ENCODE peak calls at places on chromosomes 4 and X, in six cellular contexts. A is fibroblast of lung, U is colonic mucosa, M is mammary epithelial cell, R is right cardiac atrium, T is uterus. G is an unnamed sample.

GRCh38 chr4:122341906-122342305 is 36.9 kb upstream of the ADAD1 start:
- DNase-seq in A (peak; percentile 58), U (no peak), M (peak; percentile 78), R (no peak), T (no peak), G (peak; percentile 59)

GRCh38 chr4:48375651-48376291 is 34.4 kb downstream of the SLAIN2 start:
- DNase-seq in A (peak; percentile 96), U (peak; percentile 78), M (peak; percentile 83), R (no peak), T (no peak), G (no peak)

GRCh38 chrX:106955004-106955772 is 35.0 kb downstream of the CLDN2 start:
- DNase-seq in A (peak; percentile 4), U (no peak), M (peak; percentile 35), R (no peak), T (no peak), G (no peak)

GRCh38 chrX:155888139-155888538 is 7.0 kb downstream of the VAMP7 start:
- DNase-seq in A (peak; percentile 65), U (no peak), M (peak; percentile 53), R (no peak), T (no peak), G (peak; percentile 46)

GRCh38 chrX:15838017-15838416 is 16.6 kb downstream of the AP1S2 start:
- DNase-seq in A (no peak), U (no peak), M (no peak), R (no peak), T (no peak), G (no peak)

GRCh38 chrX:110317079-110317819 is 636 bp downstream of the AMMECR1 start:
- DNase-seq in A (no peak), U (peak; percentile 35), M (no peak), R (peak; percentile 63), T (peak; percentile 15), G (no peak)

GRCh38 chrX:4485917-4486316 is 772.5 kb upstream of the PRKX start:
- DNase-seq in A (no peak), U (no peak), M (no peak), R (no peak), T (no peak), G (no peak)

GRCh38 chrX:1421433-1422134 is 29.7 kb upstream of the SLC25A6 start:
- DNase-seq in A (no peak), U (no peak), M (no peak), R (peak; percentile 5), T (no peak), G (no peak)

GRCh38 chr4:119559044-119559647 is 69.5 kb downstream of the PDE5A start:
- DNase-seq in A (peak; percentile 75), U (no peak), M (peak; percentile 19), R (no peak), T (no peak), G (no peak)

GRCh38 chr4:41044791-41045190 is 169.6 kb downstream of the APBB2 start:
- DNase-seq in A (no peak), U (no peak), M (no peak), R (no peak), T (no peak), G (no peak)

GRCh38 chrX:13898084-13898483 is 81.2 kb upstream of the GPM6B start:
- DNase-seq in A (peak; percentile 45), U (no peak), M (peak; percentile 41), R (peak; percentile 38), T (peak; percentile 26), G (no peak)

GRCh38 chr4:73234712-73235111 is 23.9 kb downstream of the ANKRD17 start:
- DNase-seq in A (no peak), U (no peak), M (no peak), R (no peak), T (no peak), G (no peak)

GRCh38 chr4:142818476-142818875 is 27.6 kb downstream of the INPP4B start:
- DNase-seq in A (no peak), U (no peak), M (no peak), R (no peak), T (no peak), G (no peak)

GRCh38 chr4:182931691-182932297 is 14.6 kb upstream of the DCTD start:
- DNase-seq in A (no peak), U (no peak), M (no peak), R (no peak), T (no peak), G (no peak)

GRCh38 chr4:41339812-41340809 is 83.4 kb downstream of the UCHL1 start:
- DNase-seq in A (peak; percentile 90), U (no peak), M (no peak), R (peak; percentile 43), T (no peak), G (peak; percentile 63)

GRCh38 chr4:3874525-3875110 is 108.4 kb downstream of the ADRA2C start:
- DNase-seq in A (no peak), U (no peak), M (no peak), R (no peak), T (no peak), G (no peak)

GRCh38 chr4:56906534-56906933 is 1.2 kb upstream of the REST start:
- DNase-seq in A (no peak), U (no peak), M (no peak), R (no peak), T (no peak), G (no peak)

GRCh38 chr4:32031026-32031425 is 1310.9 kb downstream of the PCDH7 start:
- DNase-seq in A (no peak), U (no peak), M (no peak), R (no peak), T (no peak), G (no peak)

GRCh38 chr4:67581208-67581857 is 22.8 kb downstream of the STAP1 start:
- DNase-seq in A (no peak), U (no peak), M (no peak), R (no peak), T (no peak), G (no peak)

GRCh38 chr4:173288698-173289350 is 45.3 kb downstream of the HMGB2 start:
- DNase-seq in A (no peak), U (no peak), M (peak; percentile 39), R (no peak), T (no peak), G (no peak)

GRCh38 chrX:148700021-148700420 is 199.6 kb downstream of the AFF2 start:
- DNase-seq in A (no peak), U (no peak), M (no peak), R (no peak), T (no peak), G (no peak)

GRCh38 chr4:150305995-150306394 is 227.8 kb downstream of the DCLK2 start:
- DNase-seq in A (peak; percentile 52), U (no peak), M (peak; percentile 51), R (no peak), T (no peak), G (no peak)

GRCh38 chrX:31423575-31424284 is 351.9 kb upstream of the FTHL17 start:
- DNase-seq in A (peak; percentile 71), U (peak; percentile 34), M (peak; percentile 20), R (peak; percentile 60), T (peak; percentile 23), G (peak; percentile 18)

GRCh38 chr4:26826721-26827120 is 33.9 kb upstream of the STIM2 start:
- DNase-seq in A (peak; percentile 14), U (peak; percentile 66), M (no peak), R (no peak), T (peak; percentile 40), G (no peak)

DNA sequence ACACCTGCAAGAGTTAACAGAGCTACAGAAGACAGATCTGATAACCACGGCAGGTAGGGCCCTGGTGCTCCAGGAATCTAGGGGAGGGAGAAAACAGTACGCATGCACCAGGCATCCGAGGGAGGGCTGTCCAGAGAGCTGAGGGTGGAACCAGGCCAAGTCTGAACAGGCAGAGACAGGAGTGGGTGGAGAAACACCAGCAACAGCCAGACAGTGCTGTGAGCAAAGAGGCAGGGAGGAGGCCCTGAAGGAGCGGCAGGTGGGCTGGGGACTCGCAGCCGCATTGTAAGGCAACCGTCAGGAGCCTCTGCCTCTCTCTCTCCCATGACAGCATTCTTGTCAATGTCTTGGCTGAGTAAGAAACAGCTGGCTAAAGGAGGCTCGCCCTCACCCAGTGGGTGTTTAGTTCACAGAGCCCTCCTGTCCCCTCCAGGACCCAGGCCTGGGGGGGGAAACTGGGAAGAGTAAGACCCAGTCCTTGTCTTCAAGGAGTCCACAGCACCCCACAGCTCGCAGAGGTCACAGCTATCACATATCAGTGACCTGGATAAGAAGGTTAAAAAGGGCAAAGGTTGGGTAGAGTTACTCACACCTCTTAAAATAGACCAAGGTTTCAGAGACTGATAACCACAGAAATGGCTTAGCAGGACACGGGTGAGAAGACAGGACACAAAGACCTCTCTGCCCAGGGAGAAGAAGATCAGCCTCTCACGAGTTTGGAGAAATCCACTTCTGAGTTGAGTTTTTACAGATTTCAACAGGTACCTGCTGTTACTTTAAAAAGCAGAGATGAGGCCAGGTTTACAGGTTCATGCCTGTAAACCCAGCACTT is 10.5 kb downstream of the ACSL1 start:
- DNase-seq in A (peak; percentile 67), U (peak; percentile 89), M (peak; percentile 96), R (peak; percentile 91), T (peak; percentile 85), G (no peak)
- H3K4me3 ChIP-seq in A (no peak overlapping the region), U (no peak overlapping the region), M (peak overlapping the region; percentile 39), R (no peak overlapping the region), T (peak overlapping the region; percentile 1), G (peak overlapping the region; percentile 5)

GRCh38 chr4:112853662-112854256 is 195.7 kb upstream of the ANK2 start:
- DNase-seq in A (peak; percentile 18), U (no peak), M (no peak), R (no peak), T (no peak), G (no peak)
- H3K4me3 ChIP-seq in A (no peak overlapping the region), U (no peak overlapping the region), M (no peak overlapping the region), R (no peak overlapping the region), T (no peak overlapping the region), G (no peak overlapping the region)

GRCh38 chrX:55487143-55487542 is 2.5 kb downstream of the USP51 start:
- DNase-seq in A (no peak), U (no peak), M (no peak), R (no peak), T (no peak), G (no peak)
- H3K4me3 ChIP-seq in A (no peak overlapping the region), U (no peak overlapping the region), M (no peak overlapping the region), R (no peak overlapping the region), T (no peak overlapping the region), G (no peak overlapping the region)

GRCh38 chrX:115311666-115312065 is 22.2 kb downstream of the LUZP4 start:
- DNase-seq in A (no peak), U (no peak), M (no peak), R (peak; percentile 68), T (no peak), G (no peak)
- H3K4me3 ChIP-seq in A (no peak overlapping the region), U (no peak overlapping the region), M (no peak overlapping the region), R (no peak overlapping the region), T (no peak overlapping the region), G (no peak overlapping the region)

DNA sequence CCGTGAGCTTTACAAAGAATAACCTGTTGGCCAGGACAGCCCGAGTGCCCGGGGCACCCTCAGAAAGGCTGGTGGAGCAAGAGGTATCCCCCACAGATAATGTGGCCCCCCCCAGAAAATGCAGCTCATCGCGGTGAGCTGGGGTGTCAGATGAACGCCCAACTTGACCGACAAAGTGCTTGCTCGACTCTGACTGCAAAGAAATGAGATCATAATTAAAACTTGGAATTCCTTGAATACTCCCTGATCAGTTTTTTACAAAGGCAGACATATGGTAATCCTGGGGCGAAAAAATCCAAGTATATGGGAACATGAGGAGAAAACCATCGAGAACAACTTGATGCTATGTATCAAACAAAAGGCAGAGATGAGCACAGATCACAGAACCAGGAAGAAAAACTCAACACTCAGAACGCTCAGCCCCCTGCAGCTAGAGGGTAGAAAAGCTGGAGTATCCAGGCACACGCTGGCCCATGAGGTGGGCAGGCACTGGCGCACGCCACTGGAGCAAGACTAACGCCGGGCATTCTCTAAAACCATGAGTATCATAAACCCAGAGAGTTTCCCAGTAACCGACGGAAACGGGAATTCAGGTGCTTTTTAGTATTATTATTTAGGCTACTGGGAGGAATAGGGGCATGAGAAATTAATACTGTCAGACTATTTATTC is 127.3 kb downstream of the AFAP1 start:
- DNase-seq in A (no peak), U (no peak), M (no peak), R (no peak), T (no peak), G (no peak)
- H3K4me3 ChIP-seq in A (no peak overlapping the region), U (no peak overlapping the region), M (no peak overlapping the region), R (no peak overlapping the region), T (peak overlapping the region; percentile 14), G (peak overlapping the region; percentile 23)